ENCODE peak calls at places on chromosomes 3 and 15, in seven cellular contexts. H, B, F, A, J, W and R are unnamed samples.

GRCh38 chr3:161314836-161315391 is 56.4 kb downstream of the SPTSSB start:
- DNase-seq in A (peak; percentile 10), H (no peak), W (no peak), B (no peak), J (no peak), F (no peak), R (no peak)

GRCh38 chr15:75198560-75199346 is 2.9 kb upstream of the C15orf39 start:
- DNase-seq in W (peak; percentile 95), A (peak; percentile 30), B (peak; percentile 52), J (no peak), F (no peak), H (no peak), R (no peak)

GRCh38 chr3:41041899-41042298 is 157.4 kb upstream of the CTNNB1 start:
- DNase-seq in F (no peak), A (no peak), J (no peak), H (peak; percentile 53), B (no peak), W (no peak), R (no peak)

GRCh38 chr3:50388021-50388719 is 28.8 kb upstream of the TMEM115 start:
- DNase-seq in A (no peak), H (no peak), F (no peak), W (no peak), B (no peak), J (no peak), R (no peak)

GRCh38 chr15:85745525-85745924 is 49.2 kb downstream of the KLHL25 start:
- DNase-seq in A (no peak), J (no peak), H (no peak), W (no peak), B (no peak), F (peak; percentile 57), R (no peak)

GRCh38 chr15:78873796-78874761 is 1.4 kb downstream of the MORF4L1 start:
- DNase-seq in W (no peak), F (no peak), A (no peak), H (no peak), J (no peak), B (peak; percentile 24), R (no peak)

GRCh38 chr15:82040862-82041261 is 5.0 kb downstream of the MEX3B start:
- DNase-seq in J (no peak), F (no peak), W (no peak), H (no peak), A (no peak), B (no peak), R (no peak)

GRCh38 chr15:68224546-68225250 is 4.8 kb downstream of the CLN6 start:
- DNase-seq in H (peak; percentile 72), B (no peak), W (no peak), F (no peak), J (peak; percentile 14), A (no peak), R (no peak)

DNA sequence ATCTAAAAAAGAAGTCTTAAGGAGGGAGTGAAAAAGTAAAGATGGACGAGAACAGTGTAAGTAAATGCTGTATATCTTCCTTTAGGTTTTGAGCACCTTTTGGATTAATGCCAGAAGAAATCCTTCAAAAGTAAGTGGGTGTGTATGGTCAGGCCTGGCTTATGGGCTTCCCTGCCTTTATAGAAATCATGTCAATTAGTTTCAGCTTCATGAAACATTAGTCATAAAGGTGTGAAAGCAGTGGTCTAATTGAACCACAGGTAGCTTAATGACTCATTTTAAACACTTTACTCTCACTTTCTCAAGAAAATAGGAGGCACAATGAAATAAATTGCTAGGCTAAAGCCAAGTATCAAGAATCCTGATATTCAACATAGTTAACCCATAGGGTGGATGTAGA is 467.4 kb upstream of the DPPA4 start:
- DNase-seq in A (no peak), B (no peak), J (no peak), F (no peak), W (no peak), H (no peak), R (no peak)
- TF ChIP-seq CTCF in A (no peak), B (no peak), J (no peak), F (no peak), W (no peak), H (no peak), R (no peak)

GRCh38 chr15:25242957-25243799 is 195.6 kb downstream of the UBE3A start:
- DNase-seq in H (no peak), B (no peak), A (no peak), F (peak; percentile 53), J (peak; percentile 17), W (no peak), R (peak; percentile 10)

GRCh38 chr15:25240461-25241021 is 198.3 kb downstream of the UBE3A start:
- DNase-seq in A (no peak), W (no peak), B (no peak), H (no peak), F (peak; percentile 58), J (no peak), R (no peak)

GRCh38 chr15:25239471-25240345 is 199.1 kb downstream of the UBE3A start:
- DNase-seq in H (no peak), B (no peak), W (no peak), F (peak; percentile 43), J (no peak), A (no peak), R (no peak)

GRCh38 chr15:25242166-25242879 is 196.5 kb downstream of the UBE3A start:
- DNase-seq in F (peak; percentile 55), A (no peak), J (no peak), H (no peak), B (no peak), W (no peak), R (peak; percentile 10)

GRCh38 chr15:25241241-25241801 is 197.5 kb downstream of the UBE3A start:
- DNase-seq in W (no peak), H (no peak), F (no peak), J (no peak), A (no peak), B (no peak), R (peak; percentile 36)
- H3K9me3 ChIP-seq in W (peaks cover 97% of the 10 kb centered on the region), H (no peaks in the 10 kb centered on the region), F (peaks cover 23% of the 10 kb centered on the region), J (peaks cover 5% of the 10 kb centered on the region), A (peaks cover 17% of the 10 kb centered on the region), B (peaks cover 6% of the 10 kb centered on the region), R (peaks cover 96% of the 10 kb centered on the region)

DNA sequence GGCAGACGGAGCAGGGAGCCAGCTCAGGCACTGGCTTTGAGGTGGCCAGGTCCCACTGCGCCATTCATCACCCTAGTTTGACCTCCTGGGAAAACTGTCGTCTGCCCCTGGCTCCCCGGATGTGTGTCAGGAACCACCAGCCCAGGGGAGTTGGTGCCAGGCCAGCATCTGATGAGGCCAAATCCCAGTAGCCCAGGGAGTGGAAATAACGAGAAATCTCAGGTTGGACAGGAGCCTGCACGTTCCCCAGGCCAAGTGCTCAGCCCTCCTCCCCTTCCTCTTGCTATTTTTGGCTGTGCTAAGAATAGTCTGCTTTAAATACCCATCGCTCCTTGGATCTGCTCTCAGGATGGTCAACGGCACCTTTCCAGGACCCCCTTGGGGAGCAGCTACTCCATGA is 93.1 kb upstream of the RPL32 start:
- DNase-seq in H (no peak), J (peak; percentile 36), W (no peak), F (peak; percentile 89), A (no peak), B (no peak), R (peak; percentile 71)
- TF ChIP-seq POLR2AphosphoS5 in H (peak; percentile 72), J (no peak), W (no peak), F (no peak), A (no peak), B (no peak), R (no peak)

GRCh38 chr3:192675958-192676649 is 51.2 kb downstream of the FGF12 start:
- DNase-seq in W (no peak), B (no peak), A (no peak), H (no peak), F (no peak), J (no peak), R (no peak)
- TF ChIP-seq CTCF in W (no peak), B (no peak), A (no peak), H (no peak), F (no peak), J (no peak), R (no peak)

DNA sequence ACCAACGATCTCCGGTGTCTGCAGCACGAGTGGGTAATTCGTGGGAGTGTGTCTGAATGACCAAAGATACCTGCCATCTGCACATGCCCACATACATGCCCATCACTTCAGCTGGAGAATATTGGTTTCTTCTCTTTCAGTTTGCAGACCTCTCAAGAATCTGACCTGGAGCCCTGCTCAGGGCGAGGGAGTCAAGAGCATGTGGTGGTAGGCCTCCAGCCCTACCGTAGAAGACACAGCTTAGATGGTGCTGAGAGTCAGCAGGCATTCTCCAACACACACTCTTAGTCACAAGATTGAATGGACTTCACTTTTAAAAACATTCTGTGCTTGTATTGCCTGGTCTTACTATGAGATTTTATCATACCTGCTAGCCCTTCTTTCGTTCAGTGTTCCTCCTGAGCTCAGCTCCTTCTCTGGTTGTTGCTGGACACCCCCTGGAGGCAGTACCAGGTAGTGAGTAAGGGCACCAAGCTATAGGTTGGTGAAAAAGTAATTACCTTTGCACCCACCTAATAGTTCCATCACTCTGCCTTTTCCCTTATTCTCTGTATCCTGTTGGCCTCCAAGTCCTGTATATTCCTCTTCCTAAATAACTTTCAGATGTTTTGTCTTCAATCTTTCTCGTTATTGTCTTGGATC is 252.0 kb downstream of the CACNA2D3 start:
- DNase-seq in F (no peak), H (no peak), B (peak; percentile 41), J (peak; percentile 55), A (no peak), W (peak; percentile 15), R (no peak)
- H3K9me3 ChIP-seq in F (no peaks in the 10 kb centered on the region), H (no peaks in the 10 kb centered on the region), B (no peaks in the 10 kb centered on the region), J (no peaks in the 10 kb centered on the region), A (peaks cover 1% of the 10 kb centered on the region), W (no peaks in the 10 kb centered on the region), R (no peaks in the 10 kb centered on the region)

GRCh38 chr3:103950676-103951075 is 1416.0 kb upstream of the ALCAM start:
- DNase-seq in A (no peak), H (no peak), B (no peak), F (no peak), W (no peak), J (no peak), R (no peak)
- TF ChIP-seq POLR2AphosphoS5 in A (no peak), H (no peak), B (no peak), F (no peak), W (no peak), J (no peak), R (no peak)

DNA sequence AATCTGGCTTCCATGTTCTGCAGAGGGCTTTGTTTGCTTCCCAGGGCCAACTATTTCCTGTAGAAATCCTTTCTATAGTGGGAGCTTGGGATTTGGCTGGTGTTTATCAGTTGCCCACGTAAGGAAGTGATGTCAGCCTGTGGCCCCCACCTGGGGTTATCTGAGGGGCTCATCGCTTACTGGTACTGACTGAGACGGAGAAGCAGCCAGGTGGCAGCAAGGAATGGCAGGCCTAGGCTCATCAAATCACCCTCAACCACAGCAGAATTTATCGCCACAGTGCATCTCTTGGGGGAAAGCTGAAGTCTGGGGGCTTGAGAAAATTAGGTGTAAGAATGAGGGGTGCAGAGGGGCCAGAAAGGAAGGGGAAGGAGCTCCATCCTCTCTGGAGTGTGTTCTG is 14.5 kb upstream of the CCR9 start:
- DNase-seq in A (no peak), F (no peak), B (no peak), W (no peak), J (no peak), H (no peak), R (no peak)
- TF ChIP-seq CTCF in A (no peak), F (no peak), B (no peak), W (no peak), J (no peak), H (no peak), R (no peak)

DNA sequence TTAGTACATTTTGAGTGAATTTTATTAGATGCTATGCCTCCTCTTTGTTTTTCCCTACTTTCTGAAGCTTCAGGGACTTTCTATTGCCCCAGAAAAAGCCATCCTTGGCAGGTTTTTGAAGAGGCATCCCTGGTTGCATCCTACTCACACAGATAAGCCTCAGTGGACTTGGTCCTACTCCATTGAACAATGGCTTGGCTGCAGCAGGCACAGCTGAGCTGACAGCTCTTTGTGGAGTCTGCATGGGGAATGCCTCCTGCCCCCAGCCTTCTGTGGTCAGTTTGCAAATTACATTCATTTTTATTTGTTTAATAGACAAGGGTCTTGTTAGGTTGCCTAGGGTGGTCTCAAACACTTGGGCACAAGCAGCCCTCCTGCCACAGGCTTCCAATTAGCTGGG is 69.7 kb downstream of the NPAP1 start:
- DNase-seq in H (no peak), A (no peak), B (no peak), J (no peak), W (no peak), F (no peak), R (no peak)
- H3K9me3 ChIP-seq in H (no peaks in the 10 kb centered on the region), A (peaks cover 3% of the 10 kb centered on the region), B (no peaks in the 10 kb centered on the region), J (no peaks in the 10 kb centered on the region), W (peaks cover 72% of the 10 kb centered on the region), F (no peaks in the 10 kb centered on the region), R (peaks cover 3% of the 10 kb centered on the region)